ENCODE peak calls at places on chromosomes 1 and 21, in six cellular contexts. Q, Z, A, K, P and S are unnamed samples.
A peak's percentile ranks its signal among the peaks of the same experiment; 100 is the strongest.

GRCh38 chr1:147492207-147492606 is 49.1 kb upstream of the BCL9 start:
- DNase-seq in K (no peak), Z (no peak), P (no peak), A (no peak), Q (no peak), S (no peak)

GRCh38 chr1:34844252-34844634 is 15.3 kb downstream of the SMIM12 start:
- DNase-seq in P (no peak), K (no peak), Q (no peak), Z (no peak), A (no peak), S (no peak)

GRCh38 chr1:183293243-183293642 is 107.2 kb downstream of the LAMC2 start:
- DNase-seq in K (no peak), Z (no peak), Q (no peak), P (no peak), A (no peak), S (no peak)

GRCh38 chr1:151282883-151283725 is 1.0 kb downstream of the ZNF687 start:
- DNase-seq in K (peak; percentile 36), A (peak; percentile 13), Z (peak; percentile 42), P (no peak), Q (peak; percentile 26), S (peak; percentile 33)

GRCh38 chr1:96313216-96313615 is 408.4 kb upstream of the PTBP2 start:
- DNase-seq in K (peak; percentile 78), P (no peak), Z (no peak), Q (no peak), A (peak; percentile 91), S (no peak)

GRCh38 chr1:161988413-161988812 is 35.3 kb downstream of the OLFML2B start:
- DNase-seq in K (no peak), Z (no peak), P (no peak), Q (no peak), A (no peak), S (no peak)

GRCh38 chr21:32712043-32712442 is 15.8 kb downstream of the SYNJ1 start:
- DNase-seq in Q (no peak), Z (no peak), A (peak; percentile 15), P (no peak), K (no peak), S (no peak)

GRCh38 chr1:235919127-235919796 is 52.6 kb upstream of the LYST start:
- DNase-seq in K (peak; percentile 70), Z (no peak), A (no peak), P (no peak), Q (peak; percentile 50), S (no peak)

GRCh38 chr1:220768127-220768601 is 18.5 kb upstream of the MTARC1 start:
- DNase-seq in Q (no peak), P (no peak), K (no peak), Z (no peak), A (no peak), S (no peak)

GRCh38 chr1:8285103-8285502 is 32.8 kb upstream of the SLC45A1 start:
- DNase-seq in K (no peak), A (no peak), Q (no peak), P (no peak), Z (peak; percentile 86), S (no peak)

GRCh38 chr1:25027876-25028586 is 98.0 kb upstream of the RUNX3 start:
- DNase-seq in Z (no peak), A (no peak), P (no peak), Q (no peak), K (no peak), S (no peak)

GRCh38 chr1:182615468-182616129 is 11.4 kb upstream of the RGS16 start:
- DNase-seq in A (peak; percentile 56), P (no peak), K (peak; percentile 32), Q (peak; percentile 92), Z (peak; percentile 41), S (peak; percentile 48)

GRCh38 chr1:33060579-33061083 is 20.3 kb upstream of the AZIN2 start:
- DNase-seq in Z (no peak), A (peak; percentile 99), Q (no peak), P (no peak), K (peak; percentile 94), S (peak; percentile 78)

GRCh38 chr1:78591971-78592370 is 28.3 kb upstream of the IFI44L start:
- DNase-seq in Q (no peak), K (no peak), A (no peak), Z (no peak), P (no peak), S (no peak)

GRCh38 chr1:6273380-6273891 is 12.5 kb upstream of the GPR153 start:
- DNase-seq in Q (peak; percentile 85), Z (no peak), P (no peak), A (peak; percentile 83), K (peak; percentile 56), S (no peak)

GRCh38 chr1:2840036-2840809 is 38.7 kb upstream of the TTC34 start:
- DNase-seq in K (no peak), A (no peak), P (peak; percentile 54), Q (no peak), Z (no peak), S (no peak)

GRCh38 chr1:197129698-197130097 is 16.8 kb downstream of the ASPM start:
- DNase-seq in P (no peak), K (no peak), Q (no peak), A (no peak), Z (no peak), S (no peak)
- H3K4me3 ChIP-seq in P (no peak overlapping the region), K (no peak overlapping the region), Q (no peak overlapping the region), A (no peak overlapping the region), Z (no peak overlapping the region), S (no peak overlapping the region)

GRCh38 chr1:52636701-52637695 is 4.0 kb downstream of the SHISAL2A start:
- DNase-seq in P (peak; percentile 56), A (no peak), Q (no peak), K (no peak), Z (no peak), S (no peak)
- H3K4me3 ChIP-seq in P (peak overlapping the region; percentile 31), A (no peak overlapping the region), Q (no peak overlapping the region), K (no peak overlapping the region), Z (no peak overlapping the region), S (no peak overlapping the region)

GRCh38 chr1:155196103-155196892 is 11.4 kb downstream of the THBS3 start:
- DNase-seq in K (no peak), Z (no peak), P (no peak), Q (no peak), A (peak; percentile 23), S (no peak)
- H3K4me3 ChIP-seq in K (peak overlapping the region; percentile 69), Z (no peak overlapping the region), P (no peak overlapping the region), Q (peak overlapping the region; percentile 57), A (peak overlapping the region; percentile 64), S (no peak overlapping the region)

GRCh38 chr1:169107673-169108160 is 1.2 kb downstream of the ATP1B1 start:
- DNase-seq in Q (no peak), A (peak; percentile 74), K (peak; percentile 46), Z (peak; percentile 38), P (no peak), S (peak; percentile 23)
- H3K4me3 ChIP-seq in Q (peak overlapping the region; percentile 70), A (peak overlapping the region; percentile 86), K (peak overlapping the region; percentile 88), Z (peak overlapping the region; percentile 82), P (peak overlapping the region; percentile 21), S (peak overlapping the region; percentile 94)

GRCh38 chr1:229558460-229559335 is at the start of gene ABCB10:
- DNase-seq in Q (peak; percentile 98), A (peak; percentile 96), K (peak; percentile 99), Z (peak; percentile 97), P (peak; percentile 77), S (peak; percentile 96)

GRCh38 chr1:229562686-229563085 is 4.2 kb upstream of the ABCB10 start:
- DNase-seq in Q (no peak), Z (no peak), P (no peak), K (no peak), A (no peak), S (no peak)

GRCh38 chr1:229563701-229564100 is 5.2 kb upstream of the ABCB10 start:
- DNase-seq in K (no peak), Z (no peak), A (peak; percentile 10), P (no peak), Q (no peak), S (no peak)

GRCh38 chr1:229567109-229567868 is 8.8 kb upstream of the ABCB10 start:
- DNase-seq in K (no peak), P (no peak), A (no peak), Q (no peak), Z (no peak), S (no peak)

GRCh38 chr1:229563241-229563640 is 4.7 kb upstream of the ABCB10 start:
- DNase-seq in K (no peak), Q (no peak), P (no peak), A (no peak), Z (no peak), S (no peak)
- H3K4me3 ChIP-seq in K (no peak overlapping the region), Q (no peak overlapping the region), P (no peak overlapping the region), A (no peak overlapping the region), Z (no peak overlapping the region), S (no peak overlapping the region)

DNA sequence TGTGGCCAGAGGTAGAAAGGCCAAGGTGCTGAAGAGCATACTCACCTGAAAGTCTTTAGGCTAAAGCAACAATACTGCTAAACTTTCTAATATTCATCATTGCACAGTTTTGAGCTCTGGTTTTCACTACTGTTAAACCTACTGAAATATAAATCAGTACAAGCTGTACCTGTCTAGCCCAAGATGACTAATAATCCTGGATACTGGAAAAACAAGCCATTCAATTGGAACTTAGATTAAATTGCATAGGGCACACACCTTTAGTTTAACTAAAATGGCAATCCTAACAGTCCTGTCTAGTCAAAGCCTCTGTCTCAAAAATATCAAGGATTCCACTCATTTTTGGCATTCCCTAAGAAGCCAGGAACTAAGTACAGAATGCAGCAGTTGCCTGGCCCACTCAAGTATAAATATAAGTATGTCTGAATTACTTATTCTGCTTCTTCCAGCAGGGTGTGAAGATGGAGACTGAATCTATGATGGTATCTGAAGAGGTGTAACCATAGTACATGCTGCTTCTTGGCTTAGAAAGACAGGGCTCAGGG is 3.1 kb downstream of the CHML start:
- DNase-seq in P (no peak), Q (no peak), K (peak; percentile 40), Z (no peak), A (peak; percentile 60), S (no peak)
- H3K4me3 ChIP-seq in P (no peak overlapping the region), Q (peak overlapping the region; percentile 70), K (peak overlapping the region; percentile 45), Z (no peak overlapping the region), A (no peak overlapping the region), S (no peak overlapping the region)

DNA sequence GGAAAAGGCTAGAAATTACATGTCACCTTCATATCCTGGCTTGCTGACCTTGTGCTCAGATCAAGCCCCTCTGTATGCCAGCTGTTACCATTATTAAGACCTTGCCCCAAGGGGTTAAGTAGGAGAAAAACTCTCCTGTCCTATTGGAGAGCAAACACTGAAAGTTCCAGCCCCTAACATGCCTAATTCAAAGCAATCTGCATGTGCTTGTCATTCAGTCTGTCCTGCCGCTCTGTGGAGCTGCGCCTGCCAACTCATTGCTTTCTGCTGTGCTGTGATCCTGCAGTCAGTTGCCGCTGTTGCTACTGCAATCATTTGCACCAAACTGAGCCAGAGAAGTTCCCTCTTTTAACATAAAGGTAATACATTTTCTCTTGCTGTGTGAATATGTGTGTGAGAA is 113.4 kb downstream of the DISP1 start:
- DNase-seq in Z (peak; percentile 26), Q (peak; percentile 28), K (peak; percentile 26), P (no peak), A (peak; percentile 38), S (peak; percentile 69)
- H3K4me3 ChIP-seq in Z (no peak overlapping the region), Q (no peak overlapping the region), K (peak overlapping the region; percentile 73), P (no peak overlapping the region), A (peak overlapping the region; percentile 22), S (peak overlapping the region; percentile 62)